ENCODE peak calls at places on chromosomes 12 and 14, in five cellular contexts. Y is upper lobe of left lung, R is lower lobe of right lung, O is SK-N-SH, K is heart right ventricle. N is an unnamed sample. For H3K36me3, the result is how much of the 10 kb centered on the place peaks cover.

GRCh38 chr12:67921286-67921685 is 68.0 kb upstream of the IFNG-AS1 start:
- DNase-seq in O (no peak), K (no peak), R (no peak), Y (no peak), N (no peak)

GRCh38 chr14:58298477-58298879 is at the start of gene ARID4A:
- DNase-seq in Y (peak), K (peak), O (no peak), R (peak), N (no peak)

GRCh38 chr12:16027012-16027411 is 115.9 kb downstream of the DERA start:
- DNase-seq in O (no peak), K (no peak), R (no peak), Y (no peak), N (no peak)

GRCh38 chr12:105915997-105916697 is 222.6 kb downstream of the NUAK1 start:
- DNase-seq in Y (no peak), K (no peak), O (no peak), R (no peak), N (no peak)

GRCh38 chr12:67111182-67111581 is 158.0 kb upstream of the CAND1 start:
- DNase-seq in K (no peak), O (no peak), R (no peak), Y (no peak), N (no peak)

GRCh38 chr12:132537836-132538235 is 47.9 kb downstream of the FBRSL1 start:
- DNase-seq in K (no peak), O (no peak), R (no peak), Y (peak), N (no peak)

GRCh38 chr12:124769166-124769530 is 94.5 kb downstream of the SCARB1 start:
- DNase-seq in R (no peak), O (no peak), K (no peak), Y (no peak), N (no peak)

GRCh38 chr12:124625867-124626675 is 58.7 kb upstream of the NCOR2 start:
- DNase-seq in O (no peak), K (peak), R (peak), Y (peak), N (no peak)

GRCh38 chr14:59631237-59631636 is 54.6 kb upstream of the CCDC175 start:
- DNase-seq in K (no peak), R (no peak), Y (no peak), O (peak), N (no peak)
- TF ChIP-seq CTCF in K (no peak), R (peak), Y (no peak), O (peak), N (peak)

GRCh38 chr12:109463776-109464175 is 13.3 kb downstream of the KCTD10 start:
- DNase-seq in R (no peak), K (no peak), Y (no peak), O (peak), N (no peak)
- H3K4me3 ChIP-seq in R (peak), K (peak), Y (peak), O (peak), N (no peak)

GRCh38 chr14:64416348-64416932 is 28.3 kb downstream of the MTHFD1 start:
- DNase-seq in Y (no peak), O (no peak), K (no peak), R (no peak), N (no peak)

GRCh38 chr14:64417042-64417770 is 29.1 kb downstream of the MTHFD1 start:
- DNase-seq in Y (no peak), K (no peak), R (no peak), O (no peak), N (no peak)

GRCh38 chr14:64417771-64418125 is 29.6 kb downstream of the MTHFD1 start:
- DNase-seq in Y (no peak), O (no peak), R (no peak), K (no peak), N (no peak)

GRCh38 chr14:64421166-64421565 is 33.0 kb downstream of the MTHFD1 start:
- DNase-seq in Y (no peak), K (no peak), R (no peak), O (no peak), N (no peak)

GRCh38 chr14:64419003-64419402 is 30.9 kb downstream of the MTHFD1 start:
- DNase-seq in Y (no peak), K (no peak), R (no peak), O (no peak), N (no peak)
- H3K36me3 ChIP-seq in Y (under half), K (under half), R (half or more), O (under half), N (under half)

GRCh38 chr14:100644784-100645183 is 57.6 kb upstream of the BEGAIN start:
- DNase-seq in R (no peak), O (no peak), K (no peak), Y (no peak), N (no peak)

GRCh38 chr14:100648474-100649172 is 61.4 kb upstream of the BEGAIN start:
- DNase-seq in K (no peak), O (no peak), Y (no peak), R (no peak), N (no peak)

GRCh38 chr14:100645200-100645985 is 58.2 kb upstream of the BEGAIN start:
- DNase-seq in R (peak), K (peak), Y (peak), O (peak), N (peak)

GRCh38 chr14:100644383-100644782 is 57.2 kb upstream of the BEGAIN start:
- DNase-seq in R (no peak), Y (no peak), O (peak), K (no peak), N (no peak)

DNA sequence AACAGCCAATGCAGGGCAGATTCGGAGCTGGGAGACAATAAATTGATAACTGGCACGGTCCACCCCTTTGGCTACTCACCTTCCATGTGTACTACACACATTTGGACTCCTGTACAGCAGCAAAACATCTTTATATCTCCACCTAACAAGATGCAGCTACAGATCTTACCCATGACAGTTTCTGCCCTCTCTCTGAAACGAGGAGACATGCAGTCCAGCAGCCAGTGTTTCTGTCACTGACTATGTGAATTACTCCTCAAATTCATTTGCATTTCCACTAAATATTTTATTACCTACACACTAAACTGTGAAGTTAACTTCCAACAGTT is 58.7 kb upstream of the BEGAIN start:
- DNase-seq in O (no peak), K (no peak), R (no peak), Y (no peak), N (no peak)
- TF ChIP-seq CTCF in O (no peak), K (no peak), R (no peak), Y (no peak), N (no peak)

GRCh38 chr12:116601524-116601923 is 42.3 kb downstream of the MAP1LC3B2 start:
- DNase-seq in O (no peak), R (no peak), K (no peak), Y (no peak), N (no peak)

GRCh38 chr12:116598341-116599284 is 39.4 kb downstream of the MAP1LC3B2 start:
- DNase-seq in K (no peak), O (no peak), Y (no peak), R (no peak), N (no peak)

GRCh38 chr12:116600959-116601358 is 41.8 kb downstream of the MAP1LC3B2 start:
- DNase-seq in K (no peak), Y (no peak), O (no peak), R (no peak), N (no peak)

GRCh38 chr12:116597886-116598285 is 38.7 kb downstream of the MAP1LC3B2 start:
- DNase-seq in K (no peak), R (no peak), Y (no peak), O (no peak), N (no peak)

DNA sequence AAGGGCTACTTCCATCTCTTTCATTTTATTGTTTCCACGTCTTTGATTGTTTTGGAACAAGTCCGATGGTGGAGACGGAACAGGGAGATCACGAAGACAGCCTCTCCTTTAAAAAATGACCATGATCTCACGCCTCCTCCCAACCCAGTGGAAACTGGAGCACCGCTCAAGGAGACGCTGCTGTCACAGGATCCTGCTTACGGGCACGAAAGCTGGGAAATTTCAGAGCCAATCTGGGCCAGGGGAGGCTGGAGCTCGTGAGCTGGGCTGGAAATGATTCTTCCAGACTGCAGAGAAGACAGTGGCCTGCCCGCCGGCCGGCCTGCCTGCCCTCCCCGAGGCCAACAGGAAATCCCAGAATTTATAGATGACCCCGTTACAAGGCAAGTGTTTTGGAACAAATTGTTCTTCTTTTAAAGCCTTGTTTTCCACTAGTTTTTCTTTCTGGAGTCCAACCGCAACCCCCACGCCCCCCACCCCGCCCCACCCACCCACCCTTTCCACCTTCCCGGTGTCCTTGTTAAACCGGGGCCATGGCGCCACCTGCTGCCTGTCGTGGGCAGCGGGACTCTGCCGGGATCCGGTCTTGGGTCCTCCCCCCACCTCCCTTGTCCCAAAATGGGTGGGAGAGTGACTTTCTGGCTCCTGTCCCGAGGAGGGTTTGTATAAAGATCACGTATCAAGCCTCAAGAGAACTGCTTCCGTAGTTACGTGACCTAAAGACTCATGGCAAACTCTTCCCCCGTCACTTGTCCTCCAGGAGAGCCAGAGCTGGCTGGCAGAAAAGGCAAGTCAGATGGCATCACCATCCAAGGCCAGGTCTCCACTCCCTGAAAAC is 40.3 kb downstream of the MAP1LC3B2 start:
- DNase-seq in Y (peak), R (peak), K (peak), O (peak), N (peak)
- H3K4me3 ChIP-seq in Y (peak), R (peak), K (peak), O (no peak), N (no peak)